ENCODE peak calls at places on chromosomes 16 and 17, in seven cellular contexts. One of them, this sample, is unnamed.

GRCh38 chr17:11589706-11590105 is 8.6 kb upstream of the DNAH9 start:
- DNase-seq in neural progenitor cell: no peak
- DNase-seq in fibroblast of lung: no peak
- DNase-seq in fibroblast of pulmonary artery: no peak
- DNase-seq in CD8-positive, alpha-beta T cell: no peak
- DNase-seq in uterus: no peak
- DNase-seq in thyroid gland: no peak
- DNase-seq in this sample: no peak

GRCh38 chr16:20740007-20740883 is 1.4 kb downstream of the THUMPD1 start:
- DNase-seq in thyroid gland: peak
- DNase-seq in neural progenitor cell: no peak
- DNase-seq in fibroblast of lung: no peak
- DNase-seq in fibroblast of pulmonary artery: peak
- DNase-seq in uterus: peak
- DNase-seq in CD8-positive, alpha-beta T cell: no peak
- DNase-seq in this sample: peak

GRCh38 chr16:80924372-80924978 is 82.2 kb downstream of the CMC2 start:
- DNase-seq in neural progenitor cell: peak
- DNase-seq in fibroblast of pulmonary artery: peak
- DNase-seq in thyroid gland: peak
- DNase-seq in CD8-positive, alpha-beta T cell: no peak
- DNase-seq in fibroblast of lung: peak
- DNase-seq in uterus: no peak
- DNase-seq in this sample: peak

GRCh38 chr17:46962374-46962790 is 16.7 kb downstream of the RPRML start:
- DNase-seq in thyroid gland: no peak
- DNase-seq in uterus: no peak
- DNase-seq in CD8-positive, alpha-beta T cell: no peak
- DNase-seq in fibroblast of pulmonary artery: peak
- DNase-seq in fibroblast of lung: peak
- DNase-seq in neural progenitor cell: no peak
- DNase-seq in this sample: peak

GRCh38 chr17:15081008-15081407 is 184.1 kb downstream of the PMP22 start:
- DNase-seq in CD8-positive, alpha-beta T cell: no peak
- DNase-seq in fibroblast of lung: no peak
- DNase-seq in uterus: no peak
- DNase-seq in thyroid gland: no peak
- DNase-seq in fibroblast of pulmonary artery: no peak
- DNase-seq in neural progenitor cell: peak
- DNase-seq in this sample: no peak

GRCh38 chr16:87802670-87803069 is 36.9 kb upstream of the KLHDC4 start:
- DNase-seq in fibroblast of lung: no peak
- DNase-seq in uterus: no peak
- DNase-seq in CD8-positive, alpha-beta T cell: no peak
- DNase-seq in fibroblast of pulmonary artery: no peak
- DNase-seq in thyroid gland: no peak
- DNase-seq in neural progenitor cell: no peak
- DNase-seq in this sample: no peak

GRCh38 chr17:27477971-27478684 is 21.9 kb downstream of the KSR1 start:
- DNase-seq in uterus: no peak
- DNase-seq in thyroid gland: no peak
- DNase-seq in neural progenitor cell: no peak
- DNase-seq in CD8-positive, alpha-beta T cell: no peak
- DNase-seq in fibroblast of pulmonary artery: no peak
- DNase-seq in fibroblast of lung: no peak
- DNase-seq in this sample: no peak

GRCh38 chr16:18788828-18789514 is 1.2 kb downstream of the RPS15A start:
- DNase-seq in CD8-positive, alpha-beta T cell: no peak
- DNase-seq in fibroblast of lung: no peak
- DNase-seq in uterus: no peak
- DNase-seq in neural progenitor cell: no peak
- DNase-seq in thyroid gland: peak
- DNase-seq in fibroblast of pulmonary artery: no peak
- DNase-seq in this sample: peak

GRCh38 chr17:412211-413015 is 59.8 kb upstream of the RPH3AL start:
- DNase-seq in fibroblast of lung: peak
- DNase-seq in uterus: peak
- DNase-seq in CD8-positive, alpha-beta T cell: peak
- DNase-seq in thyroid gland: peak
- DNase-seq in fibroblast of pulmonary artery: peak
- DNase-seq in neural progenitor cell: peak
- DNase-seq in this sample: peak

GRCh38 chr17:9432867-9433495 is 142.6 kb downstream of the STX8 start:
- DNase-seq in uterus: no peak
- DNase-seq in fibroblast of lung: peak
- DNase-seq in neural progenitor cell: no peak
- DNase-seq in CD8-positive, alpha-beta T cell: no peak
- DNase-seq in thyroid gland: no peak
- DNase-seq in fibroblast of pulmonary artery: no peak
- DNase-seq in this sample: no peak

GRCh38 chr16:12758031-12758669 is 45.5 kb downstream of the CPPED1 start:
- DNase-seq in fibroblast of lung: no peak
- DNase-seq in neural progenitor cell: peak
- DNase-seq in thyroid gland: no peak
- DNase-seq in fibroblast of pulmonary artery: peak
- DNase-seq in CD8-positive, alpha-beta T cell: no peak
- DNase-seq in uterus: no peak
- DNase-seq in this sample: no peak

GRCh38 chr16:78816499-78817441 is 717.3 kb downstream of the WWOX start:
- DNase-seq in fibroblast of lung: peak
- DNase-seq in fibroblast of pulmonary artery: no peak
- DNase-seq in uterus: peak
- DNase-seq in neural progenitor cell: no peak
- DNase-seq in thyroid gland: peak
- DNase-seq in CD8-positive, alpha-beta T cell: no peak
- DNase-seq in this sample: peak

GRCh38 chr16:65908568-65908967 is 457.9 kb upstream of the CDH5 start:
- DNase-seq in neural progenitor cell: peak
- DNase-seq in CD8-positive, alpha-beta T cell: no peak
- DNase-seq in thyroid gland: no peak
- DNase-seq in uterus: no peak
- DNase-seq in fibroblast of pulmonary artery: no peak
- DNase-seq in fibroblast of lung: no peak
- DNase-seq in this sample: no peak

GRCh38 chr17:58120195-58120822 is 27.9 kb upstream of the OR4D1 start:
- DNase-seq in CD8-positive, alpha-beta T cell: peak
- DNase-seq in neural progenitor cell: peak
- DNase-seq in fibroblast of pulmonary artery: peak
- DNase-seq in thyroid gland: peak
- DNase-seq in uterus: no peak
- DNase-seq in fibroblast of lung: peak
- DNase-seq in this sample: peak

GRCh38 chr16:20707461-20707860 is 10.0 kb upstream of the ACSM1 start:
- DNase-seq in thyroid gland: peak
- DNase-seq in uterus: no peak
- DNase-seq in CD8-positive, alpha-beta T cell: no peak
- DNase-seq in fibroblast of lung: no peak
- DNase-seq in neural progenitor cell: no peak
- DNase-seq in fibroblast of pulmonary artery: no peak
- DNase-seq in this sample: no peak

GRCh38 chr16:11159189-11159588 is 96.8 kb downstream of the SOCS1 start:
- DNase-seq in uterus: no peak
- DNase-seq in fibroblast of pulmonary artery: no peak
- DNase-seq in neural progenitor cell: no peak
- DNase-seq in fibroblast of lung: no peak
- DNase-seq in CD8-positive, alpha-beta T cell: no peak
- DNase-seq in thyroid gland: no peak
- DNase-seq in this sample: no peak

GRCh38 chr16:79845734-79846135 is 245.2 kb upstream of the MAF start:
- DNase-seq in uterus: no peak
- DNase-seq in fibroblast of pulmonary artery: no peak
- DNase-seq in fibroblast of lung: no peak
- DNase-seq in neural progenitor cell: no peak
- DNase-seq in thyroid gland: no peak
- DNase-seq in CD8-positive, alpha-beta T cell: no peak
- DNase-seq in this sample: peak

GRCh38 chr17:60127068-60128064 is 22.4 kb upstream of the CA4 start:
- DNase-seq in uterus: no peak
- DNase-seq in fibroblast of pulmonary artery: no peak
- DNase-seq in thyroid gland: no peak
- DNase-seq in fibroblast of lung: no peak
- DNase-seq in neural progenitor cell: no peak
- DNase-seq in CD8-positive, alpha-beta T cell: no peak
- DNase-seq in this sample: no peak
- TF ChIP-seq CTCF in uterus: no peak
- TF ChIP-seq CTCF in fibroblast of pulmonary artery: no peak
- TF ChIP-seq CTCF in thyroid gland: no peak
- TF ChIP-seq CTCF in fibroblast of lung: no peak
- TF ChIP-seq CTCF in neural progenitor cell: no peak
- TF ChIP-seq CTCF in CD8-positive, alpha-beta T cell: no peak
- TF ChIP-seq CTCF in this sample: no peak

GRCh38 chr16:51522902-51523301 is 371.8 kb upstream of the SALL1 start:
- DNase-seq in neural progenitor cell: no peak
- DNase-seq in fibroblast of lung: no peak
- DNase-seq in CD8-positive, alpha-beta T cell: no peak
- DNase-seq in fibroblast of pulmonary artery: no peak
- DNase-seq in uterus: no peak
- DNase-seq in thyroid gland: no peak
- DNase-seq in this sample: no peak

GRCh38 chr16:51524070-51524469 is 373.0 kb upstream of the SALL1 start:
- DNase-seq in fibroblast of lung: no peak
- DNase-seq in uterus: no peak
- DNase-seq in neural progenitor cell: no peak
- DNase-seq in CD8-positive, alpha-beta T cell: no peak
- DNase-seq in thyroid gland: no peak
- DNase-seq in fibroblast of pulmonary artery: no peak
- DNase-seq in this sample: no peak

GRCh38 chr16:51526622-51527021 is 375.6 kb upstream of the SALL1 start:
- DNase-seq in uterus: peak
- DNase-seq in CD8-positive, alpha-beta T cell: no peak
- DNase-seq in thyroid gland: no peak
- DNase-seq in fibroblast of lung: no peak
- DNase-seq in fibroblast of pulmonary artery: no peak
- DNase-seq in neural progenitor cell: no peak
- DNase-seq in this sample: no peak

GRCh38 chr16:51523400-51523799 is 372.3 kb upstream of the SALL1 start:
- DNase-seq in neural progenitor cell: peak
- DNase-seq in uterus: no peak
- DNase-seq in fibroblast of lung: peak
- DNase-seq in CD8-positive, alpha-beta T cell: no peak
- DNase-seq in fibroblast of pulmonary artery: peak
- DNase-seq in thyroid gland: peak
- DNase-seq in this sample: no peak

DNA sequence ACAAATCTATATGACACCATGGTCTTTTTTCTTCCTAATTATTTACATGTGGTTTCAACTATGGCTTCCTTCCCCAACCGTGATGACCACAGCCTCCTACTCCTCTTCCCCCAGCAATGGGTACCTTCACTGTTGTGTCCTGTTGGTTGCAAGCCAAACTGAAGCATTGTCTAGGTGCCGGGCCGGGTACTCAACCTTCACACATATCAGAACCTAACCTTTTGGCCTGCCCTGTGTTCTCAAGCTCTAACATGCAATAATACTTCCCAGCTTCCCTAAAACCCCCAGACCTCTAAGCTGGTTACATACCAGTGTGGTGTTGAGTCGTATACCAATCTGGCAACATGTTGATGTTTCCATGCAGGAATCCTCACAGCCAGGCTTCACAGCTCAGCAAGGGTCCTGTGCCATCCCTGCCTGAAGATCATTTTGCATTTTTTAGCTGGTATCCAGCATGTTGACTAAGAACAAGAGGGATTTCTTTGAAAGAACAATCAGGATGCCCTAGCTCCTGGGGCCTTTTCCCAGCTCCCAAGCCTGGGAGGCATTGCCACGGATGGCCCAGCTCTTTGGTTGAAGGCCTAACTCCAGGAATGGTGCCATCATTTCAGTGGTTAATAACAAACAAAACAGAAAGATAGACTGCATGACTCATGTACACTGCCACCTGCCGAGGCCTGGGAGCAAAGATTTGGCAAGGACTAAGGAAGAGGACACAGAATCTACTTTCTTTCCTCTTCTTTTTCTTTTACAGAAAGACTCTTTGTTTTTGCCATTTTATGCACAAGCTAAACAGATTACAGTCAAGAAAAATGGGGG is 373.7 kb upstream of the SALL1 start:
- DNase-seq in CD8-positive, alpha-beta T cell: no peak
- DNase-seq in thyroid gland: peak
- DNase-seq in fibroblast of lung: peak
- DNase-seq in uterus: no peak
- DNase-seq in neural progenitor cell: no peak
- DNase-seq in fibroblast of pulmonary artery: peak
- DNase-seq in this sample: peak
- H3K4me3 ChIP-seq in CD8-positive, alpha-beta T cell: no peak
- H3K4me3 ChIP-seq in thyroid gland: no peak
- H3K4me3 ChIP-seq in fibroblast of lung: no peak
- H3K4me3 ChIP-seq in uterus: no peak
- H3K4me3 ChIP-seq in neural progenitor cell: no peak
- H3K4me3 ChIP-seq in fibroblast of pulmonary artery: no peak
- H3K4me3 ChIP-seq in this sample: no peak

GRCh38 chr17:33398386-33398785 is 105.3 kb upstream of the ASIC2 start:
- DNase-seq in uterus: no peak
- DNase-seq in thyroid gland: no peak
- DNase-seq in fibroblast of pulmonary artery: no peak
- DNase-seq in CD8-positive, alpha-beta T cell: no peak
- DNase-seq in neural progenitor cell: no peak
- DNase-seq in fibroblast of lung: no peak
- DNase-seq in this sample: no peak

GRCh38 chr17:33403194-33403593 is 110.1 kb upstream of the ASIC2 start:
- DNase-seq in uterus: no peak
- DNase-seq in thyroid gland: no peak
- DNase-seq in CD8-positive, alpha-beta T cell: no peak
- DNase-seq in neural progenitor cell: no peak
- DNase-seq in fibroblast of pulmonary artery: no peak
- DNase-seq in fibroblast of lung: no peak
- DNase-seq in this sample: no peak

GRCh38 chr17:33404070-33404770 is 111.1 kb upstream of the ASIC2 start:
- DNase-seq in fibroblast of pulmonary artery: no peak
- DNase-seq in uterus: no peak
- DNase-seq in CD8-positive, alpha-beta T cell: no peak
- DNase-seq in fibroblast of lung: no peak
- DNase-seq in thyroid gland: no peak
- DNase-seq in neural progenitor cell: no peak
- DNase-seq in this sample: no peak

GRCh38 chr17:33396818-33397217 is 103.7 kb upstream of the ASIC2 start:
- DNase-seq in CD8-positive, alpha-beta T cell: no peak
- DNase-seq in uterus: no peak
- DNase-seq in fibroblast of pulmonary artery: no peak
- DNase-seq in thyroid gland: no peak
- DNase-seq in fibroblast of lung: no peak
- DNase-seq in neural progenitor cell: no peak
- DNase-seq in this sample: peak

GRCh38 chr17:33401253-33401652 is 108.2 kb upstream of the ASIC2 start:
- DNase-seq in neural progenitor cell: no peak
- DNase-seq in CD8-positive, alpha-beta T cell: no peak
- DNase-seq in fibroblast of lung: no peak
- DNase-seq in fibroblast of pulmonary artery: no peak
- DNase-seq in thyroid gland: no peak
- DNase-seq in uterus: no peak
- DNase-seq in this sample: no peak
- TF ChIP-seq CTCF in neural progenitor cell: no peak
- TF ChIP-seq CTCF in CD8-positive, alpha-beta T cell: no peak
- TF ChIP-seq CTCF in fibroblast of lung: no peak
- TF ChIP-seq CTCF in fibroblast of pulmonary artery: no peak
- TF ChIP-seq CTCF in thyroid gland: no peak
- TF ChIP-seq CTCF in uterus: no peak
- TF ChIP-seq CTCF in this sample: no peak

DNA sequence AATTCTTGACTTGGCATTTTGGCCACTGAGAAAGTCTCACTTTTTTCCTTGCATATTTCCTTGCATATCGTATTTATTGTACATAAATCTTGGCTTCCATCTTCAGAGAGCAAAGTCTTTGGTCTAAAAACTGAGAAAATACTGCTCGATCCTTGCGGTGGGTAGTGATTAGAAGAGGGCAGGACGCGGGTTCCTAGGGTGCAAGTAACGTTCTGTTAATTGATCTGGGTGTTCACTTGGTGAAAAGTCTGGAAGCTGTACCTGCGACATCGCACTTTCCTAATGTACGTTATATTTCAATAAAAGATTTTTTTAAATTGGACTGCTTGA is 758 bp upstream of the UBALD2 start:
- DNase-seq in thyroid gland: no peak
- DNase-seq in fibroblast of lung: no peak
- DNase-seq in neural progenitor cell: no peak
- DNase-seq in fibroblast of pulmonary artery: no peak
- DNase-seq in CD8-positive, alpha-beta T cell: no peak
- DNase-seq in uterus: no peak
- DNase-seq in this sample: no peak
- H3K4me3 ChIP-seq in thyroid gland: no peak
- H3K4me3 ChIP-seq in fibroblast of lung: peak
- H3K4me3 ChIP-seq in neural progenitor cell: no peak
- H3K4me3 ChIP-seq in fibroblast of pulmonary artery: peak
- H3K4me3 ChIP-seq in CD8-positive, alpha-beta T cell: no peak
- H3K4me3 ChIP-seq in uterus: no peak
- H3K4me3 ChIP-seq in this sample: no peak

This sample was measured in epithelial cell of esophagus.